ENCODE peak calls at places on chromosomes 13 and 19, in ten cellular contexts. One of them, this sample, is unnamed.

GRCh38 chr13:111956261-111957151 is 110.4 kb upstream of the SOX1 start:
- DNase-seq in tibial artery: no peak
- DNase-seq in transverse colon: no peak
- DNase-seq in foreskin keratinocyte: no peak
- DNase-seq in NCI-H510A treated with DMSO at 0.1 percent for 48 hours: no peak
- DNase-seq in NCI-H1417 treated with DMSO at 0.1 percent for 48 hours: no peak
- DNase-seq in breast epithelium: no peak
- DNase-seq in GOT3: no peak
- DNase-seq in NCI-H526: no peak
- DNase-seq in activated gamma-delta T cell treated with Interleukin-2 at 50 U/mL for 16 hours: no peak
- DNase-seq in this sample: no peak

GRCh38 chr13:99316657-99317244 is 9.6 kb upstream of the GPR183 start:
- DNase-seq in GOT3: no peak
- DNase-seq in NCI-H1417 treated with DMSO at 0.1 percent for 48 hours: peak; percentile 63
- DNase-seq in transverse colon: no peak
- DNase-seq in NCI-H526: no peak
- DNase-seq in activated gamma-delta T cell treated with Interleukin-2 at 50 U/mL for 16 hours: no peak
- DNase-seq in breast epithelium: no peak
- DNase-seq in tibial artery: no peak
- DNase-seq in foreskin keratinocyte: no peak
- DNase-seq in NCI-H510A treated with DMSO at 0.1 percent for 48 hours: peak; percentile 72
- DNase-seq in this sample: peak; percentile 50

GRCh38 chr13:21749410-21749809 is 78.5 kb downstream of the FGF9 start:
- DNase-seq in NCI-H526: no peak
- DNase-seq in foreskin keratinocyte: peak; percentile 64
- DNase-seq in transverse colon: no peak
- DNase-seq in tibial artery: no peak
- DNase-seq in activated gamma-delta T cell treated with Interleukin-2 at 50 U/mL for 16 hours: no peak
- DNase-seq in NCI-H1417 treated with DMSO at 0.1 percent for 48 hours: no peak
- DNase-seq in NCI-H510A treated with DMSO at 0.1 percent for 48 hours: no peak
- DNase-seq in GOT3: no peak
- DNase-seq in breast epithelium: no peak
- DNase-seq in this sample: no peak

GRCh38 chr19:49932041-49932451 is 2.7 kb upstream of the NUP62 start:
- DNase-seq in breast epithelium: no peak
- DNase-seq in tibial artery: no peak
- DNase-seq in NCI-H526: no peak
- DNase-seq in foreskin keratinocyte: peak; percentile 95
- DNase-seq in GOT3: no peak
- DNase-seq in NCI-H510A treated with DMSO at 0.1 percent for 48 hours: no peak
- DNase-seq in transverse colon: no peak
- DNase-seq in activated gamma-delta T cell treated with Interleukin-2 at 50 U/mL for 16 hours: no peak
- DNase-seq in NCI-H1417 treated with DMSO at 0.1 percent for 48 hours: no peak
- DNase-seq in this sample: no peak

GRCh38 chr13:20492641-20493040 is 33.0 kb downstream of the CRYL1 start:
- DNase-seq in transverse colon: peak; percentile 30
- DNase-seq in NCI-H510A treated with DMSO at 0.1 percent for 48 hours: no peak
- DNase-seq in breast epithelium: no peak
- DNase-seq in NCI-H1417 treated with DMSO at 0.1 percent for 48 hours: no peak
- DNase-seq in activated gamma-delta T cell treated with Interleukin-2 at 50 U/mL for 16 hours: no peak
- DNase-seq in NCI-H526: peak; percentile 71
- DNase-seq in tibial artery: no peak
- DNase-seq in foreskin keratinocyte: peak; percentile 46
- DNase-seq in GOT3: no peak
- DNase-seq in this sample: no peak

GRCh38 chr19:14480695-14481069 is 5.5 kb upstream of the PTGER1 start:
- DNase-seq in GOT3: no peak
- DNase-seq in tibial artery: no peak
- DNase-seq in NCI-H1417 treated with DMSO at 0.1 percent for 48 hours: no peak
- DNase-seq in foreskin keratinocyte: no peak
- DNase-seq in activated gamma-delta T cell treated with Interleukin-2 at 50 U/mL for 16 hours: no peak
- DNase-seq in NCI-H526: no peak
- DNase-seq in breast epithelium: no peak
- DNase-seq in NCI-H510A treated with DMSO at 0.1 percent for 48 hours: no peak
- DNase-seq in transverse colon: no peak
- DNase-seq in this sample: no peak

GRCh38 chr13:108093616-108094015 is 121.7 kb downstream of the LIG4 start:
- DNase-seq in transverse colon: no peak
- DNase-seq in tibial artery: no peak
- DNase-seq in NCI-H510A treated with DMSO at 0.1 percent for 48 hours: no peak
- DNase-seq in breast epithelium: no peak
- DNase-seq in NCI-H526: no peak
- DNase-seq in GOT3: no peak
- DNase-seq in activated gamma-delta T cell treated with Interleukin-2 at 50 U/mL for 16 hours: no peak
- DNase-seq in foreskin keratinocyte: no peak
- DNase-seq in NCI-H1417 treated with DMSO at 0.1 percent for 48 hours: no peak
- DNase-seq in this sample: no peak

GRCh38 chr13:35765387-35765786 is 288.9 kb upstream of the MAB21L1 start:
- DNase-seq in activated gamma-delta T cell treated with Interleukin-2 at 50 U/mL for 16 hours: no peak
- DNase-seq in NCI-H526: no peak
- DNase-seq in NCI-H1417 treated with DMSO at 0.1 percent for 48 hours: no peak
- DNase-seq in GOT3: no peak
- DNase-seq in breast epithelium: no peak
- DNase-seq in tibial artery: no peak
- DNase-seq in transverse colon: no peak
- DNase-seq in NCI-H510A treated with DMSO at 0.1 percent for 48 hours: no peak
- DNase-seq in foreskin keratinocyte: no peak
- DNase-seq in this sample: no peak

GRCh38 chr19:1856345-1856697 is 7.1 kb downstream of the KLF16 start:
- DNase-seq in GOT3: no peak
- DNase-seq in NCI-H510A treated with DMSO at 0.1 percent for 48 hours: no peak
- DNase-seq in breast epithelium: no peak
- DNase-seq in tibial artery: no peak
- DNase-seq in activated gamma-delta T cell treated with Interleukin-2 at 50 U/mL for 16 hours: no peak
- DNase-seq in foreskin keratinocyte: no peak
- DNase-seq in NCI-H1417 treated with DMSO at 0.1 percent for 48 hours: no peak
- DNase-seq in transverse colon: no peak
- DNase-seq in NCI-H526: no peak
- DNase-seq in this sample: no peak

GRCh38 chr13:57314897-57315520 is 148.0 kb downstream of the PRR20E start:
- DNase-seq in transverse colon: no peak
- DNase-seq in NCI-H526: no peak
- DNase-seq in NCI-H510A treated with DMSO at 0.1 percent for 48 hours: no peak
- DNase-seq in GOT3: no peak
- DNase-seq in activated gamma-delta T cell treated with Interleukin-2 at 50 U/mL for 16 hours: no peak
- DNase-seq in NCI-H1417 treated with DMSO at 0.1 percent for 48 hours: no peak
- DNase-seq in tibial artery: no peak
- DNase-seq in foreskin keratinocyte: no peak
- DNase-seq in breast epithelium: no peak
- DNase-seq in this sample: no peak

GRCh38 chr13:94128430-94128829 is 351.1 kb downstream of the DCT start:
- DNase-seq in NCI-H510A treated with DMSO at 0.1 percent for 48 hours: no peak
- DNase-seq in GOT3: no peak
- DNase-seq in transverse colon: no peak
- DNase-seq in activated gamma-delta T cell treated with Interleukin-2 at 50 U/mL for 16 hours: no peak
- DNase-seq in foreskin keratinocyte: no peak
- DNase-seq in NCI-H1417 treated with DMSO at 0.1 percent for 48 hours: no peak
- DNase-seq in NCI-H526: peak; percentile 30
- DNase-seq in breast epithelium: no peak
- DNase-seq in tibial artery: peak; percentile 75
- DNase-seq in this sample: no peak

GRCh38 chr13:100645382-100645781 is 29.2 kb downstream of the TMTC4 start:
- DNase-seq in breast epithelium: no peak
- DNase-seq in NCI-H510A treated with DMSO at 0.1 percent for 48 hours: peak; percentile 59
- DNase-seq in NCI-H1417 treated with DMSO at 0.1 percent for 48 hours: peak; percentile 79
- DNase-seq in foreskin keratinocyte: no peak
- DNase-seq in tibial artery: no peak
- DNase-seq in NCI-H526: no peak
- DNase-seq in transverse colon: no peak
- DNase-seq in GOT3: no peak
- DNase-seq in activated gamma-delta T cell treated with Interleukin-2 at 50 U/mL for 16 hours: no peak
- DNase-seq in this sample: no peak

GRCh38 chr13:100536643-100537180 is 51.9 kb downstream of the GGACT start:
- DNase-seq in NCI-H526: no peak
- DNase-seq in tibial artery: no peak
- DNase-seq in GOT3: no peak
- DNase-seq in activated gamma-delta T cell treated with Interleukin-2 at 50 U/mL for 16 hours: no peak
- DNase-seq in NCI-H510A treated with DMSO at 0.1 percent for 48 hours: no peak
- DNase-seq in NCI-H1417 treated with DMSO at 0.1 percent for 48 hours: no peak
- DNase-seq in transverse colon: no peak
- DNase-seq in foreskin keratinocyte: no peak
- DNase-seq in breast epithelium: no peak
- DNase-seq in this sample: no peak

GRCh38 chr13:40452741-40453665 is 213.4 kb downstream of the FOXO1 start:
- DNase-seq in tibial artery: no peak
- DNase-seq in GOT3: no peak
- DNase-seq in foreskin keratinocyte: peak; percentile 99
- DNase-seq in NCI-H1417 treated with DMSO at 0.1 percent for 48 hours: no peak
- DNase-seq in NCI-H510A treated with DMSO at 0.1 percent for 48 hours: no peak
- DNase-seq in NCI-H526: peak; percentile 15
- DNase-seq in breast epithelium: no peak
- DNase-seq in transverse colon: no peak
- DNase-seq in activated gamma-delta T cell treated with Interleukin-2 at 50 U/mL for 16 hours: no peak
- DNase-seq in this sample: no peak

GRCh38 chr19:57888494-57889231 is at the start of gene ZNF814:
- DNase-seq in GOT3: no peak
- DNase-seq in breast epithelium: peak; percentile 86
- DNase-seq in NCI-H1417 treated with DMSO at 0.1 percent for 48 hours: no peak
- DNase-seq in foreskin keratinocyte: peak; percentile 83
- DNase-seq in NCI-H510A treated with DMSO at 0.1 percent for 48 hours: peak; percentile 11
- DNase-seq in tibial artery: peak; percentile 77
- DNase-seq in transverse colon: peak; percentile 86
- DNase-seq in activated gamma-delta T cell treated with Interleukin-2 at 50 U/mL for 16 hours: peak; percentile 78
- DNase-seq in NCI-H526: peak; percentile 80
- DNase-seq in this sample: peak; percentile 79

GRCh38 chr13:47033216-47033615 is 136.4 kb upstream of the HTR2A start:
- DNase-seq in NCI-H526: no peak
- DNase-seq in transverse colon: no peak
- DNase-seq in NCI-H1417 treated with DMSO at 0.1 percent for 48 hours: no peak
- DNase-seq in GOT3: no peak
- DNase-seq in NCI-H510A treated with DMSO at 0.1 percent for 48 hours: no peak
- DNase-seq in breast epithelium: no peak
- DNase-seq in activated gamma-delta T cell treated with Interleukin-2 at 50 U/mL for 16 hours: no peak
- DNase-seq in tibial artery: no peak
- DNase-seq in foreskin keratinocyte: peak; percentile 57
- DNase-seq in this sample: no peak

This sample was measured in lung.